ENCODE peak calls at places on chromosomes 11 and 22, in six cellular contexts. P, F, Q, K, V and G are unnamed samples.

GRCh38 chr11:41431784-41432183 is 27.7 kb downstream of the LRRC4C start:
- DNase-seq in V (no peak), F (no peak), Q (no peak), K (no peak), P (no peak), G (no peak)

GRCh38 chr11:73187854-73188253 is 30.2 kb upstream of the P2RY2 start:
- DNase-seq in K (no peak), Q (peak; percentile 10), V (no peak), P (no peak), F (no peak), G (no peak)

GRCh38 chr11:73980001-73980960 is 2.4 kb downstream of the UCP2 start:
- DNase-seq in F (peak; percentile 91), P (no peak), V (peak; percentile 63), Q (peak; percentile 71), K (peak; percentile 80), G (peak; percentile 66)

GRCh38 chr11:46119352-46120216 is 1.7 kb downstream of the PHF21A start:
- DNase-seq in K (peak; percentile 39), Q (peak; percentile 63), P (peak; percentile 61), F (no peak), V (peak; percentile 64), G (peak; percentile 53)

GRCh38 chr11:12480401-12480800 is 103.0 kb downstream of the PARVA start:
- DNase-seq in Q (no peak), F (no peak), V (no peak), P (no peak), K (no peak), G (no peak)

GRCh38 chr22:23177197-23177596 is 3.1 kb upstream of the BCR start:
- DNase-seq in P (no peak), V (no peak), F (no peak), Q (no peak), K (no peak), G (no peak)

GRCh38 chr11:126011220-126011619 is 51.4 kb downstream of the CDON start:
- DNase-seq in P (no peak), K (no peak), F (no peak), V (no peak), Q (no peak), G (no peak)

GRCh38 chr22:22233081-22233480 is 11.5 kb upstream of the VPREB1 start:
- DNase-seq in F (no peak), P (no peak), Q (no peak), V (no peak), K (no peak), G (no peak)

GRCh38 chr22:19704355-19705015 is 9.8 kb upstream of the SEPTIN5 start:
- DNase-seq in F (no peak), V (peak; percentile 35), K (no peak), P (no peak), Q (no peak), G (no peak)

GRCh38 chr22:23072911-23073491 is 2.7 kb downstream of the GNAZ start:
- DNase-seq in K (no peak), F (no peak), Q (no peak), P (no peak), V (peak; percentile 20), G (no peak)

GRCh38 chr22:20194681-20195593 is 44.1 kb upstream of the CCDC188 start:
- DNase-seq in Q (no peak), F (no peak), K (no peak), V (no peak), P (no peak), G (no peak)

GRCh38 chr11:117462183-117462574 is 134.5 kb downstream of the CEP164 start:
- DNase-seq in Q (no peak), V (no peak), F (no peak), K (no peak), P (no peak), G (no peak)

GRCh38 chr22:44597616-44598015 is 99.6 kb upstream of the RTL6 start:
- DNase-seq in F (no peak), V (peak; percentile 49), Q (no peak), P (no peak), K (no peak), G (no peak)

GRCh38 chr11:71329165-71329510 is 76.8 kb upstream of the SHANK2 start:
- DNase-seq in K (peak; percentile 27), Q (peak; percentile 2), P (no peak), V (peak; percentile 2), F (no peak), G (no peak)

GRCh38 chr22:39489094-39490068 is 12.7 kb upstream of the MIEF1 start:
- DNase-seq in K (no peak), P (no peak), V (peak; percentile 56), Q (no peak), F (no peak), G (no peak)

GRCh38 chr11:4092031-4092430 is 2.6 kb upstream of the RRM1 start:
- DNase-seq in P (no peak), F (no peak), V (no peak), Q (no peak), K (no peak), G (no peak)

DNA sequence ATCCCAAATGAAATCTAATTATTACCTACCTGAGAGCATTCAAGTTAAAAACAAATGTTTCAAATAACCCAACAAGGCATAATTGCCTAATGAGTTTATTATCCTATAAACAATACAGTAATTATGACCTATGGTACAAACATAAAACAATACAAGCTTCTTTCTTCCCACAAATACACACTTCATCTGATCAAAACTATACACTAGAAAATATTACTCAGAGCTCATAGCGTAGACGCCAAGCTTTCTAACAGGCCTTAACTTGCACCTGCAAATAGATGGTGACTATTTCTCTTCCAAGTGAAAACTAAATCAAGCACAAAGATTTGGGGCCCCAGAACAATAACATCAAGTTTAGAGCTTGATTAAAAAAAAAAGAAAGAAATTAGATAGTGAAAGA is 78.1 kb downstream of the SOX6 start:
- DNase-seq in Q (no peak), P (no peak), K (no peak), F (no peak), V (no peak), G (no peak)
- H3K9me3 ChIP-seq in Q (no peaks in the 10 kb centered on the region), P (no peaks in the 10 kb centered on the region), K (no peaks in the 10 kb centered on the region), F (no peaks in the 10 kb centered on the region), V (no peaks in the 10 kb centered on the region), G (no peaks in the 10 kb centered on the region)

DNA sequence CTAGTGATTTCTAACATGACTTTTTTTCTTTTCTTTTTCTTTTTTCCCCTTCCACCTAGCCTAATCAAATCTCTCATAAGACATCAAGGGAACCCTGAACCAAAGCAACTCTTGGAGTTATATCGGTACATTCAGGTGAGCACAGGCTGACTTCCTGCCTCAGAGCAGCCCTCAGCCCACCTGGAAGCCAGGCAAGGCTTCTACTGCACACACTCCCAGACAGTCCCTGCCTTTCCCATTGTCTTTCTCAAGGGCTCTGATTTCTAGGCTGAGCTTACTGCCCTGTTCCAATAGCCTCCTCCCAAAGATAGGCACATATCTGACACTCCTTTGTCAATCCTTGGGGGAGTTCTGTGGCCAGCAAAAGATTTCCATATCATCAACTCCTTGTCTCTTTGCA is 629.5 kb downstream of the NTM start:
- DNase-seq in F (no peak), V (no peak), K (no peak), P (no peak), Q (no peak), G (no peak)
- H3K9me3 ChIP-seq in F (no peaks in the 10 kb centered on the region), V (no peaks in the 10 kb centered on the region), K (no peaks in the 10 kb centered on the region), P (peaks cover 7% of the 10 kb centered on the region), Q (no peaks in the 10 kb centered on the region), G (peaks cover 8% of the 10 kb centered on the region)

GRCh38 chr22:27408068-27408467 is 393.5 kb downstream of the MN1 start:
- DNase-seq in F (no peak), K (no peak), P (no peak), V (no peak), Q (no peak), G (no peak)
- H3K9me3 ChIP-seq in F (no peaks in the 10 kb centered on the region), K (no peaks in the 10 kb centered on the region), P (no peaks in the 10 kb centered on the region), V (no peaks in the 10 kb centered on the region), Q (no peaks in the 10 kb centered on the region), G (no peaks in the 10 kb centered on the region)

GRCh38 chr11:6301096-6301495 is 19.2 kb downstream of the CAVIN3 start:
- DNase-seq in K (no peak), V (no peak), F (no peak), Q (no peak), P (no peak), G (no peak)
- H3K9me3 ChIP-seq in K (no peaks in the 10 kb centered on the region), V (no peaks in the 10 kb centered on the region), F (no peaks in the 10 kb centered on the region), Q (no peaks in the 10 kb centered on the region), P (no peaks in the 10 kb centered on the region), G (no peaks in the 10 kb centered on the region)